ENCODE peak calls at places on chromosomes 5 and 9, in six cellular contexts. One of them, this sample, is unnamed.

GRCh38 chr9:106708147-106708838 is 154.7 kb upstream of the ZNF462 start:
- DNase-seq in MCF 10A: no peak
- DNase-seq in Calu3: no peak
- DNase-seq in stomach: no peak
- DNase-seq in gastrocnemius medialis: no peak
- DNase-seq in dorsolateral prefrontal cortex: no peak
- DNase-seq in this sample: no peak

GRCh38 chr9:21383627-21384026 is 1.6 kb downstream of the IFNA2 start:
- DNase-seq in MCF 10A: no peak
- DNase-seq in gastrocnemius medialis: no peak
- DNase-seq in stomach: no peak
- DNase-seq in Calu3: no peak
- DNase-seq in dorsolateral prefrontal cortex: no peak
- DNase-seq in this sample: no peak

GRCh38 chr9:110337727-110338522 is at the start of gene TXNDC8:
- DNase-seq in stomach: no peak
- DNase-seq in Calu3: no peak
- DNase-seq in gastrocnemius medialis: no peak
- DNase-seq in MCF 10A: no peak
- DNase-seq in dorsolateral prefrontal cortex: no peak
- DNase-seq in this sample: no peak

GRCh38 chr9:72280913-72281500 is 84.0 kb downstream of the ZFAND5 start:
- DNase-seq in Calu3: peak
- DNase-seq in dorsolateral prefrontal cortex: peak
- DNase-seq in stomach: peak
- DNase-seq in gastrocnemius medialis: peak
- DNase-seq in MCF 10A: peak
- DNase-seq in this sample: peak

GRCh38 chr9:86035827-86036440 is 63.4 kb downstream of the GOLM1 start:
- DNase-seq in stomach: no peak
- DNase-seq in MCF 10A: no peak
- DNase-seq in dorsolateral prefrontal cortex: no peak
- DNase-seq in gastrocnemius medialis: no peak
- DNase-seq in Calu3: no peak
- DNase-seq in this sample: no peak

GRCh38 chr5:76256116-76256889 is 146.8 kb upstream of the IQGAP2 start:
- DNase-seq in Calu3: peak
- DNase-seq in stomach: peak
- DNase-seq in MCF 10A: peak
- DNase-seq in dorsolateral prefrontal cortex: peak
- DNase-seq in gastrocnemius medialis: no peak
- DNase-seq in this sample: peak

GRCh38 chr9:89698606-89699005 is 93.8 kb downstream of the GADD45G start:
- DNase-seq in dorsolateral prefrontal cortex: no peak
- DNase-seq in MCF 10A: no peak
- DNase-seq in gastrocnemius medialis: no peak
- DNase-seq in stomach: no peak
- DNase-seq in Calu3: no peak
- DNase-seq in this sample: no peak

GRCh38 chr9:101639785-101640437 is 45.1 kb upstream of the PPP3R2 start:
- DNase-seq in gastrocnemius medialis: no peak
- DNase-seq in MCF 10A: no peak
- DNase-seq in dorsolateral prefrontal cortex: no peak
- DNase-seq in Calu3: no peak
- DNase-seq in stomach: no peak
- DNase-seq in this sample: no peak

GRCh38 chr5:33277061-33277460 is 163.7 kb upstream of the TARS1 start:
- DNase-seq in gastrocnemius medialis: no peak
- DNase-seq in dorsolateral prefrontal cortex: no peak
- DNase-seq in MCF 10A: no peak
- DNase-seq in Calu3: no peak
- DNase-seq in stomach: no peak
- DNase-seq in this sample: no peak

GRCh38 chr5:123754903-123755302 is 242.9 kb downstream of the CSNK1G3 start:
- DNase-seq in dorsolateral prefrontal cortex: no peak
- DNase-seq in gastrocnemius medialis: no peak
- DNase-seq in Calu3: no peak
- DNase-seq in MCF 10A: no peak
- DNase-seq in stomach: no peak
- DNase-seq in this sample: no peak

GRCh38 chr9:129138476-129139232 is 27.4 kb downstream of the PTPA start:
- DNase-seq in gastrocnemius medialis: peak
- DNase-seq in stomach: peak
- DNase-seq in dorsolateral prefrontal cortex: no peak
- DNase-seq in Calu3: no peak
- DNase-seq in MCF 10A: no peak
- DNase-seq in this sample: no peak

GRCh38 chr5:172903790-172904189 is 55.4 kb upstream of the RPL26L1 start:
- DNase-seq in gastrocnemius medialis: no peak
- DNase-seq in MCF 10A: peak
- DNase-seq in Calu3: peak
- DNase-seq in stomach: peak
- DNase-seq in dorsolateral prefrontal cortex: no peak
- DNase-seq in this sample: no peak

GRCh38 chr5:141617682-141618029 is 1.1 kb downstream of the DIAPH1 start:
- DNase-seq in dorsolateral prefrontal cortex: no peak
- DNase-seq in Calu3: no peak
- DNase-seq in stomach: no peak
- DNase-seq in MCF 10A: peak
- DNase-seq in gastrocnemius medialis: no peak
- DNase-seq in this sample: no peak

GRCh38 chr9:27347889-27348288 is 50.9 kb upstream of the EQTN start:
- DNase-seq in MCF 10A: no peak
- DNase-seq in dorsolateral prefrontal cortex: no peak
- DNase-seq in stomach: no peak
- DNase-seq in Calu3: no peak
- DNase-seq in gastrocnemius medialis: no peak
- DNase-seq in this sample: no peak

GRCh38 chr9:693460-694390 is 147.8 kb upstream of the DMRT1 start:
- DNase-seq in dorsolateral prefrontal cortex: no peak
- DNase-seq in gastrocnemius medialis: peak
- DNase-seq in MCF 10A: peak
- DNase-seq in stomach: no peak
- DNase-seq in Calu3: no peak
- DNase-seq in this sample: no peak

GRCh38 chr5:9387879-9388278 is 158.0 kb downstream of the SEMA5A start:
- DNase-seq in stomach: no peak
- DNase-seq in Calu3: no peak
- DNase-seq in gastrocnemius medialis: no peak
- DNase-seq in dorsolateral prefrontal cortex: no peak
- DNase-seq in MCF 10A: no peak
- DNase-seq in this sample: no peak

GRCh38 chr5:168530751-168531150 is 1.6 kb downstream of the FBLL1 start:
- DNase-seq in dorsolateral prefrontal cortex: no peak
- DNase-seq in MCF 10A: no peak
- DNase-seq in stomach: no peak
- DNase-seq in Calu3: no peak
- DNase-seq in gastrocnemius medialis: no peak
- DNase-seq in this sample: no peak

GRCh38 chr5:150600951-150601773 is 39.3 kb upstream of the SYNPO start:
- DNase-seq in Calu3: no peak
- DNase-seq in dorsolateral prefrontal cortex: no peak
- DNase-seq in stomach: no peak
- DNase-seq in MCF 10A: no peak
- DNase-seq in gastrocnemius medialis: peak
- DNase-seq in this sample: no peak

GRCh38 chr9:7210854-7211637 is 453.3 kb downstream of the KDM4C start:
- DNase-seq in Calu3: no peak
- DNase-seq in MCF 10A: no peak
- DNase-seq in dorsolateral prefrontal cortex: no peak
- DNase-seq in gastrocnemius medialis: no peak
- DNase-seq in stomach: no peak
- DNase-seq in this sample: no peak

GRCh38 chr5:157148734-157149615 is 6.3 kb upstream of the MED7 start:
- DNase-seq in gastrocnemius medialis: peak
- DNase-seq in Calu3: peak
- DNase-seq in stomach: peak
- DNase-seq in dorsolateral prefrontal cortex: peak
- DNase-seq in MCF 10A: peak
- DNase-seq in this sample: peak

GRCh38 chr5:55675119-55675518 is 37.0 kb downstream of the SLC38A9 start:
- DNase-seq in dorsolateral prefrontal cortex: no peak
- DNase-seq in MCF 10A: no peak
- DNase-seq in Calu3: no peak
- DNase-seq in stomach: no peak
- DNase-seq in gastrocnemius medialis: no peak
- DNase-seq in this sample: no peak

GRCh38 chr5:1394881-1395860 is 50.1 kb downstream of the SLC6A3 start:
- DNase-seq in dorsolateral prefrontal cortex: no peak
- DNase-seq in gastrocnemius medialis: no peak
- DNase-seq in stomach: no peak
- DNase-seq in Calu3: no peak
- DNase-seq in MCF 10A: no peak
- DNase-seq in this sample: no peak

GRCh38 chr5:158751961-158752655 is 347.6 kb downstream of the EBF1 start:
- DNase-seq in gastrocnemius medialis: no peak
- DNase-seq in Calu3: no peak
- DNase-seq in stomach: no peak
- DNase-seq in dorsolateral prefrontal cortex: no peak
- DNase-seq in MCF 10A: no peak
- DNase-seq in this sample: no peak

GRCh38 chr5:80064124-80064523 is 29.0 kb downstream of the THBS4 start:
- DNase-seq in Calu3: no peak
- DNase-seq in dorsolateral prefrontal cortex: no peak
- DNase-seq in stomach: no peak
- DNase-seq in MCF 10A: peak
- DNase-seq in gastrocnemius medialis: no peak
- DNase-seq in this sample: no peak

GRCh38 chr5:76601470-76601869 is 21.7 kb downstream of the F2RL2 start:
- DNase-seq in MCF 10A: peak
- DNase-seq in dorsolateral prefrontal cortex: no peak
- DNase-seq in stomach: no peak
- DNase-seq in gastrocnemius medialis: no peak
- DNase-seq in Calu3: peak
- DNase-seq in this sample: no peak

GRCh38 chr9:94759937-94760336 is 33.4 kb downstream of the AOPEP start:
- DNase-seq in dorsolateral prefrontal cortex: no peak
- DNase-seq in MCF 10A: no peak
- DNase-seq in stomach: no peak
- DNase-seq in gastrocnemius medialis: no peak
- DNase-seq in Calu3: no peak
- DNase-seq in this sample: no peak

GRCh38 chr5:150789943-150790611 is 11.5 kb downstream of the SMIM3 start:
- DNase-seq in dorsolateral prefrontal cortex: no peak
- DNase-seq in gastrocnemius medialis: no peak
- DNase-seq in Calu3: peak
- DNase-seq in stomach: no peak
- DNase-seq in MCF 10A: peak
- DNase-seq in this sample: no peak

GRCh38 chr5:139833525-139833924 is 37.9 kb downstream of the PSD2 start:
- DNase-seq in Calu3: no peak
- DNase-seq in dorsolateral prefrontal cortex: no peak
- DNase-seq in MCF 10A: no peak
- DNase-seq in gastrocnemius medialis: no peak
- DNase-seq in stomach: no peak
- DNase-seq in this sample: no peak

GRCh38 chr5:147055850-147056523 is 177.4 kb upstream of the PPP2R2B start:
- DNase-seq in stomach: no peak
- DNase-seq in gastrocnemius medialis: no peak
- DNase-seq in Calu3: no peak
- DNase-seq in dorsolateral prefrontal cortex: peak
- DNase-seq in MCF 10A: no peak
- DNase-seq in this sample: no peak

DNA sequence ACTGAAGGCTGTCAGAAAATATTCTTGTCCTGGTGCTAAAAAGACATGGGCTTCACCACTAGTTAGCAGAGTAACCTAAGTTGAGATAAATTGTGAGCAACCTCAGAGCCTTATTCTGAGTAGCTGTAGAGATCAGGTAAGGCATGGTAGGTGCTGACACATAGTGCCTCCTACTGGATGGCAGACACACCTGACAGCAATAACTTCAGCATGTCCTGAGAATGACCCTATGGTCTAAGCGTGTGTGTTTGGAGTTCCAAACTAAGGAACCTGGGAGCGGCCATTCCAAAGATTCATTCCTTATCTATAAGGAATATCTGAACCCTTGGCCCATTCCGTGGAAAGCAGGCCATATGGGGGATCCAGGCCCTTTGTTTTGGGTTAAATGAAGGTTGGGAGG is 46.0 kb downstream of the SLC28A3 start:
- DNase-seq in dorsolateral prefrontal cortex: no peak
- DNase-seq in Calu3: no peak
- DNase-seq in stomach: no peak
- DNase-seq in MCF 10A: no peak
- DNase-seq in gastrocnemius medialis: no peak
- DNase-seq in this sample: no peak
- TF ChIP-seq CTCF in dorsolateral prefrontal cortex: no peak
- TF ChIP-seq CTCF in Calu3: no peak
- TF ChIP-seq CTCF in stomach: no peak
- TF ChIP-seq CTCF in MCF 10A: no peak
- TF ChIP-seq CTCF in gastrocnemius medialis: no peak
- TF ChIP-seq CTCF in this sample: peak

GRCh38 chr9:82563094-82563493 is 499.8 kb downstream of the RASEF start:
- DNase-seq in dorsolateral prefrontal cortex: no peak
- DNase-seq in MCF 10A: no peak
- DNase-seq in stomach: no peak
- DNase-seq in Calu3: no peak
- DNase-seq in gastrocnemius medialis: no peak
- DNase-seq in this sample: no peak
- TF ChIP-seq CTCF in dorsolateral prefrontal cortex: no peak
- TF ChIP-seq CTCF in MCF 10A: no peak
- TF ChIP-seq CTCF in stomach: no peak
- TF ChIP-seq CTCF in Calu3: no peak
- TF ChIP-seq CTCF in gastrocnemius medialis: no peak
- TF ChIP-seq CTCF in this sample: no peak

GRCh38 chr9:80146466-80146865 is 574.7 kb downstream of the TLE4 start:
- DNase-seq in Calu3: no peak
- DNase-seq in stomach: no peak
- DNase-seq in gastrocnemius medialis: no peak
- DNase-seq in MCF 10A: peak
- DNase-seq in dorsolateral prefrontal cortex: no peak
- DNase-seq in this sample: no peak
- TF ChIP-seq CTCF in Calu3: no peak
- TF ChIP-seq CTCF in stomach: no peak
- TF ChIP-seq CTCF in gastrocnemius medialis: no peak
- TF ChIP-seq CTCF in MCF 10A: no peak
- TF ChIP-seq CTCF in dorsolateral prefrontal cortex: no peak
- TF ChIP-seq CTCF in this sample: peak

GRCh38 chr9:38233796-38234355 is 158.6 kb upstream of the ALDH1B1 start:
- DNase-seq in dorsolateral prefrontal cortex: no peak
- DNase-seq in MCF 10A: no peak
- DNase-seq in stomach: no peak
- DNase-seq in Calu3: no peak
- DNase-seq in gastrocnemius medialis: no peak
- DNase-seq in this sample: no peak

GRCh38 chr9:38234479-38234878 is 158.0 kb upstream of the ALDH1B1 start:
- DNase-seq in Calu3: no peak
- DNase-seq in gastrocnemius medialis: no peak
- DNase-seq in MCF 10A: no peak
- DNase-seq in dorsolateral prefrontal cortex: no peak
- DNase-seq in stomach: no peak
- DNase-seq in this sample: no peak

GRCh38 chr9:38233343-38233742 is 159.2 kb upstream of the ALDH1B1 start:
- DNase-seq in gastrocnemius medialis: no peak
- DNase-seq in stomach: no peak
- DNase-seq in dorsolateral prefrontal cortex: no peak
- DNase-seq in Calu3: no peak
- DNase-seq in MCF 10A: no peak
- DNase-seq in this sample: no peak

GRCh38 chr9:38232895-38233294 is 159.6 kb upstream of the ALDH1B1 start:
- DNase-seq in gastrocnemius medialis: no peak
- DNase-seq in dorsolateral prefrontal cortex: no peak
- DNase-seq in Calu3: no peak
- DNase-seq in stomach: no peak
- DNase-seq in MCF 10A: no peak
- DNase-seq in this sample: no peak

GRCh38 chr9:38235244-38235643 is 157.3 kb upstream of the ALDH1B1 start:
- DNase-seq in stomach: no peak
- DNase-seq in Calu3: no peak
- DNase-seq in gastrocnemius medialis: no peak
- DNase-seq in MCF 10A: no peak
- DNase-seq in dorsolateral prefrontal cortex: no peak
- DNase-seq in this sample: no peak
- TF ChIP-seq CTCF in stomach: no peak
- TF ChIP-seq CTCF in Calu3: no peak
- TF ChIP-seq CTCF in gastrocnemius medialis: no peak
- TF ChIP-seq CTCF in MCF 10A: no peak
- TF ChIP-seq CTCF in dorsolateral prefrontal cortex: no peak
- TF ChIP-seq CTCF in this sample: no peak

This sample was measured in progenitor cell of endocrine pancreas.